ENCODE peak calls at places on chromosome 5, in seven cellular contexts. One of them, this sample, is unnamed.

GRCh38 chr5:470961-471749 is 28.2 kb downstream of the EXOC3 start:
- DNase-seq in kidney epithelial cell: no peak
- DNase-seq in GM06990: no peak
- DNase-seq in bronchial epithelial cell: no peak
- DNase-seq in choroid plexus epithelial cell: no peak
- DNase-seq in AG09309: no peak
- DNase-seq in DND-41: no peak
- DNase-seq in this sample: no peak

GRCh38 chr5:160506006-160507004 is 84.7 kb downstream of the PTTG1 start:
- DNase-seq in DND-41: peak; percentile 81
- DNase-seq in choroid plexus epithelial cell: peak; percentile 68
- DNase-seq in bronchial epithelial cell: no peak
- DNase-seq in kidney epithelial cell: no peak
- DNase-seq in GM06990: peak; percentile 28
- DNase-seq in AG09309: no peak
- DNase-seq in this sample: peak; percentile 55

GRCh38 chr5:134435525-134435924 is 23.8 kb upstream of the CDKN2AIPNL start:
- DNase-seq in GM06990: no peak
- DNase-seq in AG09309: no peak
- DNase-seq in bronchial epithelial cell: peak; percentile 99
- DNase-seq in kidney epithelial cell: no peak
- DNase-seq in choroid plexus epithelial cell: peak; percentile 42
- DNase-seq in DND-41: no peak
- DNase-seq in this sample: no peak

GRCh38 chr5:153523196-153523595 is 32.7 kb downstream of the GRIA1 start:
- DNase-seq in AG09309: peak; percentile 32
- DNase-seq in choroid plexus epithelial cell: peak; percentile 47
- DNase-seq in bronchial epithelial cell: no peak
- DNase-seq in kidney epithelial cell: no peak
- DNase-seq in DND-41: no peak
- DNase-seq in GM06990: no peak
- DNase-seq in this sample: no peak

GRCh38 chr5:86640998-86641397 is 23.3 kb downstream of the COX7C start:
- DNase-seq in GM06990: no peak
- DNase-seq in kidney epithelial cell: no peak
- DNase-seq in AG09309: no peak
- DNase-seq in bronchial epithelial cell: no peak
- DNase-seq in choroid plexus epithelial cell: no peak
- DNase-seq in DND-41: no peak
- DNase-seq in this sample: no peak

GRCh38 chr5:79853676-79854418 is 137.2 kb downstream of the MTX3 start:
- DNase-seq in choroid plexus epithelial cell: no peak
- DNase-seq in GM06990: no peak
- DNase-seq in AG09309: no peak
- DNase-seq in bronchial epithelial cell: peak; percentile 90
- DNase-seq in DND-41: no peak
- DNase-seq in kidney epithelial cell: peak; percentile 16
- DNase-seq in this sample: peak; percentile 8

GRCh38 chr5:59164041-59164830 is 581.4 kb downstream of the RAB3C start:
- DNase-seq in kidney epithelial cell: no peak
- DNase-seq in GM06990: no peak
- DNase-seq in choroid plexus epithelial cell: peak; percentile 56
- DNase-seq in bronchial epithelial cell: peak; percentile 4
- DNase-seq in DND-41: no peak
- DNase-seq in AG09309: no peak
- DNase-seq in this sample: no peak

GRCh38 chr5:81140942-81141341 is 92.2 kb upstream of the CKMT2 start:
- DNase-seq in AG09309: peak; percentile 57
- DNase-seq in bronchial epithelial cell: no peak
- DNase-seq in GM06990: no peak
- DNase-seq in choroid plexus epithelial cell: peak; percentile 66
- DNase-seq in DND-41: no peak
- DNase-seq in kidney epithelial cell: no peak
- DNase-seq in this sample: no peak

GRCh38 chr5:12526113-12526512 is 621.9 kb upstream of the CTNND2 start:
- DNase-seq in DND-41: no peak
- DNase-seq in kidney epithelial cell: no peak
- DNase-seq in bronchial epithelial cell: peak; percentile 7
- DNase-seq in AG09309: no peak
- DNase-seq in choroid plexus epithelial cell: no peak
- DNase-seq in GM06990: no peak
- DNase-seq in this sample: no peak

GRCh38 chr5:18008940-18009339 is 374.7 kb downstream of the TAF11L14 start:
- DNase-seq in kidney epithelial cell: no peak
- DNase-seq in DND-41: no peak
- DNase-seq in choroid plexus epithelial cell: no peak
- DNase-seq in bronchial epithelial cell: no peak
- DNase-seq in GM06990: no peak
- DNase-seq in AG09309: no peak
- DNase-seq in this sample: no peak

GRCh38 chr5:176486189-176486757 is 38.1 kb downstream of the FAF2 start:
- DNase-seq in kidney epithelial cell: no peak
- DNase-seq in bronchial epithelial cell: no peak
- DNase-seq in choroid plexus epithelial cell: no peak
- DNase-seq in AG09309: no peak
- DNase-seq in GM06990: no peak
- DNase-seq in DND-41: no peak
- DNase-seq in this sample: no peak

GRCh38 chr5:124124711-124125229 is 612.8 kb downstream of the CSNK1G3 start:
- DNase-seq in GM06990: no peak
- DNase-seq in choroid plexus epithelial cell: no peak
- DNase-seq in AG09309: no peak
- DNase-seq in kidney epithelial cell: no peak
- DNase-seq in DND-41: no peak
- DNase-seq in bronchial epithelial cell: no peak
- DNase-seq in this sample: no peak

GRCh38 chr5:145854651-145855258 is 18.1 kb downstream of the GRXCR2 start:
- DNase-seq in GM06990: no peak
- DNase-seq in choroid plexus epithelial cell: peak; percentile 79
- DNase-seq in AG09309: peak; percentile 49
- DNase-seq in DND-41: no peak
- DNase-seq in bronchial epithelial cell: peak; percentile 80
- DNase-seq in kidney epithelial cell: peak; percentile 44
- DNase-seq in this sample: no peak

GRCh38 chr5:1955586-1955985 is 72.9 kb upstream of the IRX4 start:
- DNase-seq in GM06990: no peak
- DNase-seq in kidney epithelial cell: no peak
- DNase-seq in AG09309: no peak
- DNase-seq in DND-41: no peak
- DNase-seq in choroid plexus epithelial cell: no peak
- DNase-seq in bronchial epithelial cell: no peak
- DNase-seq in this sample: no peak

GRCh38 chr5:160251406-160252155 is 22.3 kb downstream of the FABP6 start:
- DNase-seq in AG09309: no peak
- DNase-seq in kidney epithelial cell: no peak
- DNase-seq in DND-41: no peak
- DNase-seq in bronchial epithelial cell: no peak
- DNase-seq in GM06990: no peak
- DNase-seq in choroid plexus epithelial cell: no peak
- DNase-seq in this sample: no peak

GRCh38 chr5:169125571-169125970 is 175.4 kb downstream of the SLIT3 start:
- DNase-seq in AG09309: no peak
- DNase-seq in GM06990: no peak
- DNase-seq in kidney epithelial cell: no peak
- DNase-seq in DND-41: no peak
- DNase-seq in choroid plexus epithelial cell: no peak
- DNase-seq in bronchial epithelial cell: no peak
- DNase-seq in this sample: no peak

GRCh38 chr5:14316471-14316870 is 173.3 kb downstream of the TRIO start:
- DNase-seq in kidney epithelial cell: no peak
- DNase-seq in choroid plexus epithelial cell: no peak
- DNase-seq in bronchial epithelial cell: no peak
- DNase-seq in AG09309: no peak
- DNase-seq in DND-41: no peak
- DNase-seq in GM06990: no peak
- DNase-seq in this sample: no peak

GRCh38 chr5:65818592-65818991 is 96.6 kb downstream of the NLN start:
- DNase-seq in choroid plexus epithelial cell: no peak
- DNase-seq in GM06990: no peak
- DNase-seq in AG09309: no peak
- DNase-seq in bronchial epithelial cell: no peak
- DNase-seq in kidney epithelial cell: no peak
- DNase-seq in DND-41: no peak
- DNase-seq in this sample: no peak

DNA sequence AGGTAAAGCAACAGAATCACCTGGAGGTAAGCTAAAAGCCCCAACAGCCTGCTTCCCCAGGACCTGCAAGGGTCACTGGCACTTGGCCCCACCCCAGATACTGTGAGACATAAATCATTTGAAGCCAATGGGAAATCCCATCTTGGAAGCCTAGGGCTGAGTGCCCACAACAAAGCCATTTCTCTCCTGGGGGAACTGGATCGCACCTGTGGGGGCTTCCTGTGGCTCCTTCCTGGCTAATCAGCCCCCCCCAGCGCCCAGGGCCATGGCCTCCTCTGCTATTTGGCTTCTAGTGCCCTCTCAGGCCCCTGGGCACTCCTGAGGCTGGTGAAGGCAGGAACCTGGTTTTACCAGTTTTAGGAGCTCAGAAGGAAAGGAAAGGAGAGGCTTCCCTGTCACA is 1.4 kb downstream of the KCNMB1 start:
- DNase-seq in AG09309: no peak
- DNase-seq in GM06990: no peak
- DNase-seq in choroid plexus epithelial cell: no peak
- DNase-seq in DND-41: no peak
- DNase-seq in kidney epithelial cell: no peak
- DNase-seq in bronchial epithelial cell: no peak
- DNase-seq in this sample: no peak
- H3K4me3 ChIP-seq in AG09309: no peak overlapping the region
- H3K4me3 ChIP-seq in GM06990: no peak overlapping the region
- H3K4me3 ChIP-seq in choroid plexus epithelial cell: no peak overlapping the region
- H3K4me3 ChIP-seq in DND-41: no peak overlapping the region
- H3K4me3 ChIP-seq in kidney epithelial cell: no peak overlapping the region
- H3K4me3 ChIP-seq in bronchial epithelial cell: no peak overlapping the region
- H3K4me3 ChIP-seq in this sample: no peak overlapping the region

GRCh38 chr5:172177232-172177631 is 10.8 kb downstream of the STK10 start:
- DNase-seq in AG09309: no peak
- DNase-seq in DND-41: no peak
- DNase-seq in kidney epithelial cell: no peak
- DNase-seq in GM06990: no peak
- DNase-seq in choroid plexus epithelial cell: no peak
- DNase-seq in bronchial epithelial cell: no peak
- DNase-seq in this sample: no peak

GRCh38 chr5:172172912-172173591 is 15.0 kb downstream of the STK10 start:
- DNase-seq in AG09309: no peak
- DNase-seq in bronchial epithelial cell: no peak
- DNase-seq in kidney epithelial cell: no peak
- DNase-seq in choroid plexus epithelial cell: no peak
- DNase-seq in DND-41: no peak
- DNase-seq in GM06990: no peak
- DNase-seq in this sample: no peak

GRCh38 chr5:172173771-172174170 is 14.3 kb downstream of the STK10 start:
- DNase-seq in DND-41: no peak
- DNase-seq in bronchial epithelial cell: peak; percentile 75
- DNase-seq in kidney epithelial cell: no peak
- DNase-seq in AG09309: peak; percentile 62
- DNase-seq in choroid plexus epithelial cell: peak; percentile 88
- DNase-seq in GM06990: no peak
- DNase-seq in this sample: no peak

GRCh38 chr5:172178301-172179031 is 9.6 kb downstream of the STK10 start:
- DNase-seq in bronchial epithelial cell: no peak
- DNase-seq in kidney epithelial cell: no peak
- DNase-seq in DND-41: no peak
- DNase-seq in GM06990: no peak
- DNase-seq in AG09309: no peak
- DNase-seq in choroid plexus epithelial cell: no peak
- DNase-seq in this sample: no peak

GRCh38 chr5:172175263-172175719 is 12.7 kb downstream of the STK10 start:
- DNase-seq in bronchial epithelial cell: no peak
- DNase-seq in kidney epithelial cell: no peak
- DNase-seq in AG09309: no peak
- DNase-seq in DND-41: peak; percentile 98
- DNase-seq in GM06990: peak; percentile 88
- DNase-seq in choroid plexus epithelial cell: no peak
- DNase-seq in this sample: no peak
- H3K4me3 ChIP-seq in bronchial epithelial cell: no peak overlapping the region
- H3K4me3 ChIP-seq in kidney epithelial cell: no peak overlapping the region
- H3K4me3 ChIP-seq in AG09309: no peak overlapping the region
- H3K4me3 ChIP-seq in DND-41: peak overlapping the region; percentile 4
- H3K4me3 ChIP-seq in GM06990: peak overlapping the region; percentile 61
- H3K4me3 ChIP-seq in choroid plexus epithelial cell: no peak overlapping the region
- H3K4me3 ChIP-seq in this sample: peak overlapping the region; percentile 58

DNA sequence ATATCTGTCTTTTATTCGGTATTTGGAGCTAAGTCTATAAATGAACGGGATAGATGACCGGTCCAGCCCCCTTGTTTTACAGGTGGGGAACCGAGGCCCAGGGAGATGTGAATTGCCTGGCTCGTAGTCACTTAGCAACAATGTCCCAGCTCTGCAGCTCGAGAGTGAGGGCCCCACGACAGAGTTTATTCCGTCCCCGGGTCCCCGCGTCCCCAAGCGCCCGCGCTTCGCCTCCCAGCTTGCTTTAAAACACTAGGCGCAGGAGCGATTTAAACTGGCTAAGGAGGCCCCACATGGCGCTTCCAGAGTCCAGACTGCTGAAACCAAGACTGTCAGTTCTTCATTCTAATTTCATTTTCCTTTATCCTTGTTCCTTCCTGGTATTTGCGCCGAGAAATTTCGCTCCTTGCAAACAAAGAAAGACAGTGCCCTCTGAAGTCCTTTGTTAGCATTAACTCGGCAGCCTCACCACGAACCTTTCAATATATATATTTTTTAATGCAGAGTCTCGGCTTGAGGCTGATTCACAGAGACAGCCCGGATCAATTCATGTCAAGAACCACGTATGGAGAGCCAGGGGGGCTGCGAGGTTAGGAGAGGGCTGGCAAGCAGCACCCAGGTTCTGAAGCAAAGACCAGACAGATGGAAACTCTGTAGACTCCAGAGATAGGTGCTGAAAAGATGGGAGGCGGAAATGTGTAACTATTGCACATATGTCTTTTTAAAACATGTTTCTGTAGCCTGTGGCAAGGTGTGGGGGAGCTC is 1.4 kb upstream of the ENC1 start:
- DNase-seq in kidney epithelial cell: no peak
- DNase-seq in DND-41: peak; percentile 5
- DNase-seq in choroid plexus epithelial cell: peak; percentile 93
- DNase-seq in bronchial epithelial cell: peak; percentile 81
- DNase-seq in AG09309: peak; percentile 69
- DNase-seq in GM06990: peak; percentile 47
- DNase-seq in this sample: no peak
- H3K4me3 ChIP-seq in kidney epithelial cell: peak overlapping the region; percentile 97
- H3K4me3 ChIP-seq in DND-41: peak overlapping the region; percentile 37
- H3K4me3 ChIP-seq in choroid plexus epithelial cell: peak overlapping the region; percentile 93
- H3K4me3 ChIP-seq in bronchial epithelial cell: peak overlapping the region; percentile 86
- H3K4me3 ChIP-seq in AG09309: peak overlapping the region; percentile 97
- H3K4me3 ChIP-seq in GM06990: peak overlapping the region; percentile 94
- H3K4me3 ChIP-seq in this sample: peak overlapping the region; percentile 59

GRCh38 chr5:32534056-32534455 is 51.3 kb upstream of the SUB1 start:
- DNase-seq in choroid plexus epithelial cell: no peak
- DNase-seq in GM06990: no peak
- DNase-seq in kidney epithelial cell: no peak
- DNase-seq in DND-41: no peak
- DNase-seq in AG09309: no peak
- DNase-seq in bronchial epithelial cell: no peak
- DNase-seq in this sample: no peak

GRCh38 chr5:32526815-32527214 is 58.5 kb upstream of the SUB1 start:
- DNase-seq in choroid plexus epithelial cell: no peak
- DNase-seq in bronchial epithelial cell: no peak
- DNase-seq in kidney epithelial cell: no peak
- DNase-seq in GM06990: no peak
- DNase-seq in AG09309: no peak
- DNase-seq in DND-41: no peak
- DNase-seq in this sample: no peak

GRCh38 chr5:32536246-32536645 is 49.1 kb upstream of the SUB1 start:
- DNase-seq in choroid plexus epithelial cell: no peak
- DNase-seq in kidney epithelial cell: no peak
- DNase-seq in DND-41: no peak
- DNase-seq in GM06990: no peak
- DNase-seq in AG09309: no peak
- DNase-seq in bronchial epithelial cell: no peak
- DNase-seq in this sample: no peak

GRCh38 chr5:32531885-32532520 is 53.4 kb upstream of the SUB1 start:
- DNase-seq in choroid plexus epithelial cell: peak; percentile 79
- DNase-seq in DND-41: peak; percentile 9
- DNase-seq in bronchial epithelial cell: peak; percentile 21
- DNase-seq in GM06990: peak; percentile 41
- DNase-seq in kidney epithelial cell: no peak
- DNase-seq in AG09309: no peak
- DNase-seq in this sample: no peak
- H3K4me3 ChIP-seq in choroid plexus epithelial cell: no peak overlapping the region
- H3K4me3 ChIP-seq in DND-41: no peak overlapping the region
- H3K4me3 ChIP-seq in bronchial epithelial cell: peak overlapping the region; percentile 9
- H3K4me3 ChIP-seq in GM06990: peak overlapping the region; percentile 65
- H3K4me3 ChIP-seq in kidney epithelial cell: no peak overlapping the region
- H3K4me3 ChIP-seq in AG09309: peak overlapping the region; percentile 9
- H3K4me3 ChIP-seq in this sample: peak overlapping the region; percentile 63

This sample was measured in GM12864.